ENCODE peak calls at places on chromosome 6, in six cellular contexts. Y is cardiac muscle cell; W is choroid plexus epithelial cell; K is astrocyte; Z is HEK293T; S is stimulated activated naive CD8-positive, alpha-beta T cell treated with anti-CD3 and anti-CD28 coated beads, Interleukin-15, Interleukin-2, amounts not matched to agents 100 U/mL and 50 U/mL, for 24 hours. C is an unnamed sample.

GRCh38 chr6:168574699-168575195 is 133.8 kb downstream of the SMOC2 start:
- DNase-seq in S (no peak), K (no peak), Z (no peak), W (no peak), Y (peak; percentile 61), C (no peak)

GRCh38 chr6:112014483-112014882 is 39.4 kb upstream of the CCN6 start:
- DNase-seq in K (peak; percentile 89), W (peak; percentile 64), Z (no peak), Y (peak; percentile 71), S (no peak), C (no peak)

GRCh38 chr6:44256291-44257006 is 879 bp downstream of the SLC35B2 start:
- DNase-seq in Y (no peak), K (no peak), S (peak; percentile 59), Z (peak; percentile 36), W (no peak), C (no peak)

GRCh38 chr6:31971279-31971992 is 502 bp downstream of the DXO start:
- DNase-seq in W (no peak), S (no peak), Z (no peak), K (no peak), Y (no peak), C (no peak)

GRCh38 chr6:168699631-168700315 is 258.8 kb downstream of the SMOC2 start:
- DNase-seq in K (no peak), S (no peak), Y (no peak), Z (no peak), W (no peak), C (no peak)

GRCh38 chr6:166307082-166307980 is 861 bp downstream of the PRR18 start:
- DNase-seq in S (peak; percentile 14), W (no peak), Z (no peak), K (no peak), Y (no peak), C (no peak)

GRCh38 chr6:37143585-37143984 is 26.4 kb upstream of the PIM1 start:
- DNase-seq in Y (no peak), K (no peak), S (no peak), W (no peak), Z (no peak), C (no peak)

GRCh38 chr6:149065658-149066556 is 251.6 kb upstream of the TAB2 start:
- DNase-seq in Z (no peak), W (peak; percentile 28), Y (peak; percentile 58), S (peak; percentile 27), K (no peak), C (no peak)

GRCh38 chr6:15421945-15422733 is 176.3 kb downstream of the JARID2 start:
- DNase-seq in W (no peak), K (no peak), Z (no peak), S (peak; percentile 50), Y (no peak), C (no peak)

GRCh38 chr6:107357842-107358241 is 101.5 kb downstream of the PDSS2 start:
- DNase-seq in Y (no peak), S (no peak), Z (no peak), W (no peak), K (no peak), C (no peak)

GRCh38 chr6:30557683-30557981 is 537 bp downstream of the PRR3 start:
- DNase-seq in W (no peak), K (no peak), Z (no peak), S (no peak), Y (no peak), C (peak; percentile 29)

GRCh38 chr6:44411141-44411540 is 23.6 kb downstream of the CDC5L start:
- DNase-seq in Y (no peak), S (no peak), Z (no peak), W (peak; percentile 29), K (no peak), C (no peak)

GRCh38 chr6:130365166-130366010 is 429 bp upstream of the TMEM200A start:
- DNase-seq in Y (peak; percentile 73), W (peak; percentile 73), Z (peak; percentile 89), S (peak; percentile 66), K (peak; percentile 52), C (no peak)

GRCh38 chr6:45507156-45507555 is 129.4 kb upstream of the SUPT3H start:
- DNase-seq in K (no peak), S (no peak), W (peak; percentile 19), Z (no peak), Y (no peak), C (no peak)

GRCh38 chr6:31728767-31729514 is at the start of gene DDAH2:
- DNase-seq in S (no peak), Z (no peak), W (no peak), K (no peak), Y (no peak), C (no peak)

GRCh38 chr6:147238164-147238563 is 33.9 kb downstream of the STXBP5 start:
- DNase-seq in Y (no peak), Z (peak; percentile 7), S (no peak), W (no peak), K (no peak), C (no peak)

GRCh38 chr6:133432021-133432989 is 191.1 kb downstream of the EYA4 start:
- DNase-seq in Y (no peak), S (no peak), K (no peak), Z (no peak), W (no peak), C (no peak)

GRCh38 chr6:141610741-141611140 is 522.0 kb upstream of the GJE1 start:
- DNase-seq in K (peak; percentile 3), S (no peak), Z (peak; percentile 8), W (peak; percentile 72), Y (peak; percentile 26), C (no peak)

GRCh38 chr6:69994251-69994650 is 127.9 kb downstream of the COL19A1 start:
- DNase-seq in Z (no peak), W (no peak), K (no peak), S (no peak), Y (no peak), C (no peak)